ENCODE peak calls at places on chromosome 5, in nine cellular contexts. K, C, E, Y, Z, O, W, H and Q are unnamed samples.

GRCh38 chr5:43661102-43661501 is 58.1 kb downstream of the NNT start:
- DNase-seq in K (no peak), C (peak), E (no peak), Y (no peak), Z (no peak), O (no peak), W (peak), H (no peak), Q (peak)

GRCh38 chr5:36305571-36306326 is 4.0 kb upstream of the RANBP3L start:
- DNase-seq in K (peak), C (peak), E (peak), Y (peak), Z (peak), O (peak), W (peak), H (peak), Q (peak)

GRCh38 chr5:181215997-181216982 is 6.8 kb upstream of the TRIM41 start:
- DNase-seq in K (no peak), C (no peak), E (no peak), Y (no peak), Z (no peak), O (peak), W (peak), H (no peak), Q (no peak)

GRCh38 chr5:1483856-1484255 is 38.6 kb upstream of the SLC6A3 start:
- DNase-seq in K (no peak), C (no peak), E (no peak), Y (no peak), Z (no peak), O (no peak), W (no peak), H (no peak), Q (no peak)

GRCh38 chr5:177472460-177473441 is 683 bp downstream of the DBN1 start:
- DNase-seq in K (no peak), C (peak), E (no peak), Y (peak), Z (no peak), O (peak), W (no peak), H (peak), Q (peak)

GRCh38 chr5:73644385-73644963 is 18.5 kb downstream of the ARHGEF28 start:
- DNase-seq in K (no peak), C (no peak), E (no peak), Y (no peak), Z (no peak), O (no peak), W (no peak), H (no peak), Q (no peak)

GRCh38 chr5:179266291-179267070 is 78.8 kb downstream of the ADAMTS2 start:
- DNase-seq in K (peak), C (peak), E (no peak), Y (no peak), Z (no peak), O (no peak), W (no peak), H (no peak), Q (no peak)

GRCh38 chr5:55096860-55097259 is 5.6 kb upstream of the GZMA start:
- DNase-seq in K (no peak), C (no peak), E (no peak), Y (no peak), Z (no peak), O (no peak), W (no peak), H (no peak), Q (no peak)

GRCh38 chr5:40991168-40991980 is 79.8 kb downstream of the MROH2B start:
- DNase-seq in K (no peak), C (peak), E (no peak), Y (no peak), Z (peak), O (no peak), W (no peak), H (peak), Q (no peak)

GRCh38 chr5:17340816-17341215 is 123.4 kb downstream of the BASP1 start:
- DNase-seq in K (no peak), C (no peak), E (no peak), Y (no peak), Z (no peak), O (no peak), W (no peak), H (no peak), Q (no peak)

GRCh38 chr5:67643531-67643930 is 446.9 kb upstream of the CD180 start:
- DNase-seq in K (no peak), C (no peak), E (no peak), Y (no peak), Z (no peak), O (no peak), W (no peak), H (no peak), Q (no peak)

GRCh38 chr5:91126448-91126847 is 256.7 kb downstream of the ARRDC3 start:
- DNase-seq in K (no peak), C (peak), E (no peak), Y (no peak), Z (no peak), O (no peak), W (no peak), H (no peak), Q (no peak)

GRCh38 chr5:56414056-56414455 is 180.9 kb upstream of the ANKRD55 start:
- DNase-seq in K (no peak), C (no peak), E (no peak), Y (no peak), Z (no peak), O (no peak), W (no peak), H (no peak), Q (no peak)

GRCh38 chr5:139896718-139897117 is 101.1 kb downstream of the PSD2 start:
- DNase-seq in K (no peak), C (no peak), E (no peak), Y (no peak), Z (no peak), O (no peak), W (no peak), H (peak), Q (no peak)

GRCh38 chr5:35095366-35095765 is 47.6 kb upstream of the AGXT2 start:
- DNase-seq in K (no peak), C (no peak), E (no peak), Y (no peak), Z (no peak), O (no peak), W (no peak), H (no peak), Q (no peak)

GRCh38 chr5:102666164-102666951 is 88.7 kb upstream of the PAM start:
- DNase-seq in K (no peak), C (no peak), E (no peak), Y (no peak), Z (no peak), O (no peak), W (no peak), H (no peak), Q (peak)

GRCh38 chr5:180391276-180391675 is 38.1 kb upstream of the GFPT2 start:
- DNase-seq in K (no peak), C (no peak), E (no peak), Y (no peak), Z (no peak), O (no peak), W (no peak), H (peak), Q (no peak)

GRCh38 chr5:104652271-104652861 is 1089.8 kb upstream of the NUDT12 start:
- DNase-seq in K (no peak), C (no peak), E (no peak), Y (no peak), Z (no peak), O (no peak), W (no peak), H (no peak), Q (peak)

GRCh38 chr5:156584856-156585255 is 257.9 kb downstream of the SGCD start:
- DNase-seq in K (no peak), C (no peak), E (no peak), Y (no peak), Z (no peak), O (no peak), W (no peak), H (no peak), Q (no peak)

GRCh38 chr5:129043894-129044293 is 50.7 kb upstream of the ISOC1 start:
- DNase-seq in K (no peak), C (no peak), E (no peak), Y (no peak), Z (no peak), O (no peak), W (no peak), H (no peak), Q (no peak)

GRCh38 chr5:40503438-40503837 is 176.3 kb upstream of the PTGER4 start:
- DNase-seq in K (no peak), C (no peak), E (no peak), Y (no peak), Z (no peak), O (no peak), W (no peak), H (no peak), Q (no peak)

GRCh38 chr5:99600952-99601351 is 672.1 kb upstream of the CHD1 start:
- DNase-seq in K (no peak), C (no peak), E (no peak), Y (no peak), Z (no peak), O (no peak), W (no peak), H (no peak), Q (no peak)

GRCh38 chr5:17810734-17811133 is 176.5 kb downstream of the TAF11L14 start:
- DNase-seq in K (no peak), C (no peak), E (no peak), Y (no peak), Z (no peak), O (no peak), W (no peak), H (no peak), Q (no peak)

GRCh38 chr5:122297587-122298298 is 14.3 kb upstream of the SNCAIP start:
- DNase-seq in K (no peak), C (no peak), E (no peak), Y (no peak), Z (no peak), O (no peak), W (no peak), H (no peak), Q (no peak)

GRCh38 chr5:135834639-135835529 is at the start of gene SLC25A48:
- DNase-seq in K (peak), C (peak), E (peak), Y (peak), Z (peak), O (peak), W (no peak), H (no peak), Q (peak)

GRCh38 chr5:173413476-173413982 is 85.3 kb upstream of the STC2 start:
- DNase-seq in K (no peak), C (no peak), E (no peak), Y (no peak), Z (no peak), O (no peak), W (no peak), H (no peak), Q (no peak)

GRCh38 chr5:5497132-5497748 is 74.8 kb downstream of the ICE1 start:
- DNase-seq in K (peak), C (peak), E (peak), Y (peak), Z (peak), O (peak), W (peak), H (peak), Q (peak)

GRCh38 chr5:163649522-163649921 is 144.1 kb downstream of the MAT2B start:
- DNase-seq in K (no peak), C (no peak), E (no peak), Y (no peak), Z (no peak), O (no peak), W (peak), H (no peak), Q (peak)

GRCh38 chr5:603081-603998 is 8.8 kb upstream of the CEP72 start:
- DNase-seq in K (peak), C (no peak), E (no peak), Y (no peak), Z (no peak), O (no peak), W (no peak), H (peak), Q (no peak)

GRCh38 chr5:169063269-169063919 is 237.5 kb downstream of the SLIT3 start:
- DNase-seq in K (no peak), C (no peak), E (no peak), Y (no peak), Z (no peak), O (no peak), W (no peak), H (no peak), Q (peak)

GRCh38 chr5:94702729-94703128 is 84.3 kb downstream of the SLF1 start:
- DNase-seq in K (no peak), C (no peak), E (no peak), Y (no peak), Z (no peak), O (no peak), W (no peak), H (no peak), Q (no peak)

GRCh38 chr5:134005415-134006118 is 792 bp upstream of the VDAC1 start:
- DNase-seq in K (peak), C (peak), E (peak), Y (no peak), Z (no peak), O (peak), W (no peak), H (peak), Q (peak)